ENCODE peak calls at places on chromosomes 3 and 15, in ten cellular contexts. One of them, this sample, is unnamed.

GRCh38 chr3:23112491-23112890 is 90.6 kb upstream of the UBE2E2 start:
- DNase-seq in GM20000: no peak
- DNase-seq in activated effector memory CD4-positive, alpha-beta T cell treated with Interleukin-2 at 50 U/mL for 16 hours: no peak
- DNase-seq in Caki2: no peak
- DNase-seq in A673: no peak
- DNase-seq in ovary: no peak
- DNase-seq in activated T-helper 1 cell treated with anti-CD3 and anti-CD28 coated beads, Interleukin-12 subunit alpha, Interleukin-12 subunit beta, Interleukin-2, Interleukin-4 antibody, amounts not matched to agents 30 ng/mL and 10 ng/mL and 1 ng/mL, durations not matched to agents 14 hours and 24 hours and 36 hours: no peak
- DNase-seq in HTR-8/SVneo: no peak
- DNase-seq in anterior cingulate cortex: no peak
- DNase-seq in T follicular helper cell: no peak
- DNase-seq in this sample: no peak

GRCh38 chr3:161310649-161311423 is 60.5 kb downstream of the SPTSSB start:
- DNase-seq in Caki2: no peak
- DNase-seq in GM20000: peak
- DNase-seq in A673: no peak
- DNase-seq in T follicular helper cell: peak
- DNase-seq in ovary: no peak
- DNase-seq in HTR-8/SVneo: no peak
- DNase-seq in activated effector memory CD4-positive, alpha-beta T cell treated with Interleukin-2 at 50 U/mL for 16 hours: peak
- DNase-seq in anterior cingulate cortex: no peak
- DNase-seq in activated T-helper 1 cell treated with anti-CD3 and anti-CD28 coated beads, Interleukin-12 subunit alpha, Interleukin-12 subunit beta, Interleukin-2, Interleukin-4 antibody, amounts not matched to agents 30 ng/mL and 10 ng/mL and 1 ng/mL, durations not matched to agents 14 hours and 24 hours and 36 hours: peak
- DNase-seq in this sample: no peak

GRCh38 chr3:121768452-121768851 is 18.9 kb upstream of the GOLGB1 start:
- DNase-seq in Caki2: no peak
- DNase-seq in activated effector memory CD4-positive, alpha-beta T cell treated with Interleukin-2 at 50 U/mL for 16 hours: no peak
- DNase-seq in anterior cingulate cortex: no peak
- DNase-seq in A673: no peak
- DNase-seq in T follicular helper cell: no peak
- DNase-seq in GM20000: no peak
- DNase-seq in activated T-helper 1 cell treated with anti-CD3 and anti-CD28 coated beads, Interleukin-12 subunit alpha, Interleukin-12 subunit beta, Interleukin-2, Interleukin-4 antibody, amounts not matched to agents 30 ng/mL and 10 ng/mL and 1 ng/mL, durations not matched to agents 14 hours and 24 hours and 36 hours: no peak
- DNase-seq in ovary: no peak
- DNase-seq in HTR-8/SVneo: no peak
- DNase-seq in this sample: no peak

GRCh38 chr15:93997071-93997658 is 234.2 kb upstream of the MCTP2 start:
- DNase-seq in T follicular helper cell: no peak
- DNase-seq in A673: peak
- DNase-seq in activated T-helper 1 cell treated with anti-CD3 and anti-CD28 coated beads, Interleukin-12 subunit alpha, Interleukin-12 subunit beta, Interleukin-2, Interleukin-4 antibody, amounts not matched to agents 30 ng/mL and 10 ng/mL and 1 ng/mL, durations not matched to agents 14 hours and 24 hours and 36 hours: no peak
- DNase-seq in anterior cingulate cortex: no peak
- DNase-seq in GM20000: peak
- DNase-seq in ovary: no peak
- DNase-seq in HTR-8/SVneo: peak
- DNase-seq in activated effector memory CD4-positive, alpha-beta T cell treated with Interleukin-2 at 50 U/mL for 16 hours: no peak
- DNase-seq in Caki2: no peak
- DNase-seq in this sample: no peak

GRCh38 chr3:185484296-185484695 is 14.5 kb downstream of the TMEM41A start:
- DNase-seq in HTR-8/SVneo: no peak
- DNase-seq in anterior cingulate cortex: no peak
- DNase-seq in activated T-helper 1 cell treated with anti-CD3 and anti-CD28 coated beads, Interleukin-12 subunit alpha, Interleukin-12 subunit beta, Interleukin-2, Interleukin-4 antibody, amounts not matched to agents 30 ng/mL and 10 ng/mL and 1 ng/mL, durations not matched to agents 14 hours and 24 hours and 36 hours: no peak
- DNase-seq in Caki2: no peak
- DNase-seq in ovary: no peak
- DNase-seq in A673: no peak
- DNase-seq in GM20000: no peak
- DNase-seq in T follicular helper cell: no peak
- DNase-seq in activated effector memory CD4-positive, alpha-beta T cell treated with Interleukin-2 at 50 U/mL for 16 hours: no peak
- DNase-seq in this sample: no peak

GRCh38 chr3:30576946-30577345 is 29.5 kb upstream of the TGFBR2 start:
- DNase-seq in GM20000: no peak
- DNase-seq in HTR-8/SVneo: no peak
- DNase-seq in ovary: no peak
- DNase-seq in T follicular helper cell: no peak
- DNase-seq in activated T-helper 1 cell treated with anti-CD3 and anti-CD28 coated beads, Interleukin-12 subunit alpha, Interleukin-12 subunit beta, Interleukin-2, Interleukin-4 antibody, amounts not matched to agents 30 ng/mL and 10 ng/mL and 1 ng/mL, durations not matched to agents 14 hours and 24 hours and 36 hours: no peak
- DNase-seq in anterior cingulate cortex: no peak
- DNase-seq in Caki2: no peak
- DNase-seq in A673: no peak
- DNase-seq in activated effector memory CD4-positive, alpha-beta T cell treated with Interleukin-2 at 50 U/mL for 16 hours: no peak
- DNase-seq in this sample: no peak

GRCh38 chr3:102206506-102207145 is 228.2 kb upstream of the ZPLD1 start:
- DNase-seq in T follicular helper cell: no peak
- DNase-seq in Caki2: no peak
- DNase-seq in A673: no peak
- DNase-seq in HTR-8/SVneo: no peak
- DNase-seq in anterior cingulate cortex: no peak
- DNase-seq in activated T-helper 1 cell treated with anti-CD3 and anti-CD28 coated beads, Interleukin-12 subunit alpha, Interleukin-12 subunit beta, Interleukin-2, Interleukin-4 antibody, amounts not matched to agents 30 ng/mL and 10 ng/mL and 1 ng/mL, durations not matched to agents 14 hours and 24 hours and 36 hours: no peak
- DNase-seq in ovary: peak
- DNase-seq in activated effector memory CD4-positive, alpha-beta T cell treated with Interleukin-2 at 50 U/mL for 16 hours: no peak
- DNase-seq in GM20000: no peak
- DNase-seq in this sample: peak

GRCh38 chr3:119690043-119690656 is 12.7 kb upstream of the CFAP91 start:
- DNase-seq in T follicular helper cell: no peak
- DNase-seq in activated effector memory CD4-positive, alpha-beta T cell treated with Interleukin-2 at 50 U/mL for 16 hours: no peak
- DNase-seq in ovary: no peak
- DNase-seq in A673: peak
- DNase-seq in activated T-helper 1 cell treated with anti-CD3 and anti-CD28 coated beads, Interleukin-12 subunit alpha, Interleukin-12 subunit beta, Interleukin-2, Interleukin-4 antibody, amounts not matched to agents 30 ng/mL and 10 ng/mL and 1 ng/mL, durations not matched to agents 14 hours and 24 hours and 36 hours: no peak
- DNase-seq in Caki2: no peak
- DNase-seq in GM20000: no peak
- DNase-seq in HTR-8/SVneo: no peak
- DNase-seq in anterior cingulate cortex: no peak
- DNase-seq in this sample: no peak

GRCh38 chr3:44509393-44509921 is 32.0 kb upstream of the ZNF445 start:
- DNase-seq in activated effector memory CD4-positive, alpha-beta T cell treated with Interleukin-2 at 50 U/mL for 16 hours: no peak
- DNase-seq in T follicular helper cell: no peak
- DNase-seq in GM20000: peak
- DNase-seq in ovary: no peak
- DNase-seq in A673: peak
- DNase-seq in activated T-helper 1 cell treated with anti-CD3 and anti-CD28 coated beads, Interleukin-12 subunit alpha, Interleukin-12 subunit beta, Interleukin-2, Interleukin-4 antibody, amounts not matched to agents 30 ng/mL and 10 ng/mL and 1 ng/mL, durations not matched to agents 14 hours and 24 hours and 36 hours: no peak
- DNase-seq in Caki2: no peak
- DNase-seq in HTR-8/SVneo: no peak
- DNase-seq in anterior cingulate cortex: no peak
- DNase-seq in this sample: no peak

GRCh38 chr3:120875507-120875906 is 32.5 kb upstream of the STXBP5L start:
- DNase-seq in T follicular helper cell: no peak
- DNase-seq in HTR-8/SVneo: no peak
- DNase-seq in GM20000: no peak
- DNase-seq in ovary: no peak
- DNase-seq in Caki2: no peak
- DNase-seq in anterior cingulate cortex: no peak
- DNase-seq in activated effector memory CD4-positive, alpha-beta T cell treated with Interleukin-2 at 50 U/mL for 16 hours: no peak
- DNase-seq in A673: no peak
- DNase-seq in activated T-helper 1 cell treated with anti-CD3 and anti-CD28 coated beads, Interleukin-12 subunit alpha, Interleukin-12 subunit beta, Interleukin-2, Interleukin-4 antibody, amounts not matched to agents 30 ng/mL and 10 ng/mL and 1 ng/mL, durations not matched to agents 14 hours and 24 hours and 36 hours: no peak
- DNase-seq in this sample: no peak

GRCh38 chr3:119338749-119339148 is 44.6 kb downstream of the ARHGAP31 start:
- DNase-seq in activated effector memory CD4-positive, alpha-beta T cell treated with Interleukin-2 at 50 U/mL for 16 hours: no peak
- DNase-seq in T follicular helper cell: no peak
- DNase-seq in anterior cingulate cortex: no peak
- DNase-seq in Caki2: no peak
- DNase-seq in HTR-8/SVneo: no peak
- DNase-seq in GM20000: no peak
- DNase-seq in activated T-helper 1 cell treated with anti-CD3 and anti-CD28 coated beads, Interleukin-12 subunit alpha, Interleukin-12 subunit beta, Interleukin-2, Interleukin-4 antibody, amounts not matched to agents 30 ng/mL and 10 ng/mL and 1 ng/mL, durations not matched to agents 14 hours and 24 hours and 36 hours: no peak
- DNase-seq in ovary: no peak
- DNase-seq in A673: no peak
- DNase-seq in this sample: no peak

GRCh38 chr3:38152660-38153059 is 12.7 kb upstream of the OXSR1 start:
- DNase-seq in A673: no peak
- DNase-seq in anterior cingulate cortex: no peak
- DNase-seq in activated T-helper 1 cell treated with anti-CD3 and anti-CD28 coated beads, Interleukin-12 subunit alpha, Interleukin-12 subunit beta, Interleukin-2, Interleukin-4 antibody, amounts not matched to agents 30 ng/mL and 10 ng/mL and 1 ng/mL, durations not matched to agents 14 hours and 24 hours and 36 hours: no peak
- DNase-seq in HTR-8/SVneo: no peak
- DNase-seq in Caki2: no peak
- DNase-seq in GM20000: no peak
- DNase-seq in activated effector memory CD4-positive, alpha-beta T cell treated with Interleukin-2 at 50 U/mL for 16 hours: no peak
- DNase-seq in ovary: no peak
- DNase-seq in T follicular helper cell: no peak
- DNase-seq in this sample: no peak

GRCh38 chr3:11323827-11324226 is 51.6 kb downstream of the ATG7 start:
- DNase-seq in activated T-helper 1 cell treated with anti-CD3 and anti-CD28 coated beads, Interleukin-12 subunit alpha, Interleukin-12 subunit beta, Interleukin-2, Interleukin-4 antibody, amounts not matched to agents 30 ng/mL and 10 ng/mL and 1 ng/mL, durations not matched to agents 14 hours and 24 hours and 36 hours: no peak
- DNase-seq in anterior cingulate cortex: no peak
- DNase-seq in GM20000: no peak
- DNase-seq in A673: peak
- DNase-seq in ovary: no peak
- DNase-seq in Caki2: no peak
- DNase-seq in HTR-8/SVneo: no peak
- DNase-seq in activated effector memory CD4-positive, alpha-beta T cell treated with Interleukin-2 at 50 U/mL for 16 hours: no peak
- DNase-seq in T follicular helper cell: no peak
- DNase-seq in this sample: no peak

GRCh38 chr3:117507958-117508357 is 798.4 kb downstream of the TUSC7 start:
- DNase-seq in A673: no peak
- DNase-seq in anterior cingulate cortex: no peak
- DNase-seq in GM20000: no peak
- DNase-seq in activated effector memory CD4-positive, alpha-beta T cell treated with Interleukin-2 at 50 U/mL for 16 hours: no peak
- DNase-seq in activated T-helper 1 cell treated with anti-CD3 and anti-CD28 coated beads, Interleukin-12 subunit alpha, Interleukin-12 subunit beta, Interleukin-2, Interleukin-4 antibody, amounts not matched to agents 30 ng/mL and 10 ng/mL and 1 ng/mL, durations not matched to agents 14 hours and 24 hours and 36 hours: no peak
- DNase-seq in ovary: no peak
- DNase-seq in T follicular helper cell: no peak
- DNase-seq in Caki2: no peak
- DNase-seq in HTR-8/SVneo: no peak
- DNase-seq in this sample: no peak

GRCh38 chr3:18389108-18389733 is 35.9 kb downstream of the SATB1 start:
- DNase-seq in GM20000: peak
- DNase-seq in activated effector memory CD4-positive, alpha-beta T cell treated with Interleukin-2 at 50 U/mL for 16 hours: no peak
- DNase-seq in HTR-8/SVneo: peak
- DNase-seq in anterior cingulate cortex: no peak
- DNase-seq in A673: peak
- DNase-seq in activated T-helper 1 cell treated with anti-CD3 and anti-CD28 coated beads, Interleukin-12 subunit alpha, Interleukin-12 subunit beta, Interleukin-2, Interleukin-4 antibody, amounts not matched to agents 30 ng/mL and 10 ng/mL and 1 ng/mL, durations not matched to agents 14 hours and 24 hours and 36 hours: no peak
- DNase-seq in ovary: no peak
- DNase-seq in Caki2: peak
- DNase-seq in T follicular helper cell: peak
- DNase-seq in this sample: no peak

GRCh38 chr15:25185791-25186190 is 231.0 kb downstream of the SNRPN start:
- DNase-seq in GM20000: no peak
- DNase-seq in HTR-8/SVneo: no peak
- DNase-seq in Caki2: no peak
- DNase-seq in anterior cingulate cortex: no peak
- DNase-seq in activated T-helper 1 cell treated with anti-CD3 and anti-CD28 coated beads, Interleukin-12 subunit alpha, Interleukin-12 subunit beta, Interleukin-2, Interleukin-4 antibody, amounts not matched to agents 30 ng/mL and 10 ng/mL and 1 ng/mL, durations not matched to agents 14 hours and 24 hours and 36 hours: no peak
- DNase-seq in T follicular helper cell: no peak
- DNase-seq in activated effector memory CD4-positive, alpha-beta T cell treated with Interleukin-2 at 50 U/mL for 16 hours: no peak
- DNase-seq in A673: no peak
- DNase-seq in ovary: peak
- DNase-seq in this sample: no peak

GRCh38 chr15:71874245-71874644 is 63.9 kb downstream of the NR2E3 start:
- DNase-seq in A673: no peak
- DNase-seq in activated T-helper 1 cell treated with anti-CD3 and anti-CD28 coated beads, Interleukin-12 subunit alpha, Interleukin-12 subunit beta, Interleukin-2, Interleukin-4 antibody, amounts not matched to agents 30 ng/mL and 10 ng/mL and 1 ng/mL, durations not matched to agents 14 hours and 24 hours and 36 hours: no peak
- DNase-seq in ovary: no peak
- DNase-seq in Caki2: no peak
- DNase-seq in anterior cingulate cortex: no peak
- DNase-seq in T follicular helper cell: no peak
- DNase-seq in GM20000: peak
- DNase-seq in activated effector memory CD4-positive, alpha-beta T cell treated with Interleukin-2 at 50 U/mL for 16 hours: no peak
- DNase-seq in HTR-8/SVneo: no peak
- DNase-seq in this sample: no peak